ENCODE peak calls at places on chromosome 18, in seven cellular contexts. X is neural progenitor cell, V is Karpas-422, K is fibroblast of lung, D is H9, E is hepatocyte, T is MM.1S. F is an unnamed sample.

GRCh38 chr18:34738173-34738894 is 28.2 kb downstream of the DTNA start:
- DNase-seq in T (no peak), D (no peak), X (peak; percentile 26), E (peak; percentile 56), V (no peak), K (peak; percentile 68), F (peak; percentile 71)

GRCh38 chr18:68991281-68991680 is 193.4 kb downstream of the CCDC102B start:
- DNase-seq in X (no peak), K (peak; percentile 70), D (no peak), T (no peak), V (no peak), E (no peak), F (no peak)

GRCh38 chr18:59874166-59874565 is 25.6 kb upstream of the PMAIP1 start:
- DNase-seq in X (no peak), T (no peak), D (no peak), K (peak; percentile 94), E (peak; percentile 33), V (no peak), F (peak; percentile 83)

GRCh38 chr18:57845468-57846103 is 42.5 kb upstream of the ATP8B1 start:
- DNase-seq in T (no peak), E (no peak), D (no peak), V (no peak), K (no peak), X (no peak), F (no peak)

GRCh38 chr18:46660955-46661749 is 4.1 kb upstream of the LOXHD1 start:
- DNase-seq in K (peak; percentile 40), X (peak; percentile 67), D (peak; percentile 81), V (peak; percentile 49), E (peak; percentile 35), T (no peak), F (no peak)

GRCh38 chr18:43563780-43564179 is 286.5 kb upstream of the SYT4 start:
- DNase-seq in T (peak; percentile 59), K (peak; percentile 35), D (peak; percentile 38), E (peak; percentile 59), V (peak; percentile 77), X (peak; percentile 72), F (no peak)

GRCh38 chr18:60295776-60296175 is 76.8 kb downstream of the MC4R start:
- DNase-seq in T (no peak), X (peak; percentile 11), E (peak; percentile 41), V (no peak), K (no peak), D (no peak), F (no peak)

GRCh38 chr18:9975658-9976057 is 61.8 kb downstream of the VAPA start:
- DNase-seq in E (no peak), K (no peak), X (no peak), D (no peak), V (no peak), T (no peak), F (no peak)

GRCh38 chr18:67545681-67546080 is 29.2 kb upstream of the DSEL start:
- DNase-seq in E (no peak), V (no peak), T (no peak), K (no peak), X (no peak), D (no peak), F (no peak)

GRCh38 chr18:76134631-76135030 is 360.4 kb downstream of the ZNF516 start:
- DNase-seq in E (no peak), K (no peak), T (peak; percentile 10), V (no peak), D (no peak), X (no peak), F (no peak)

GRCh38 chr18:2240311-2240705 is 331.0 kb downstream of the METTL4 start:
- DNase-seq in K (peak; percentile 53), E (no peak), X (no peak), D (no peak), V (no peak), T (no peak), F (no peak)

GRCh38 chr18:3448845-3449701 is 899 bp upstream of the TGIF1 start:
- DNase-seq in D (peak; percentile 63), X (peak; percentile 91), K (peak; percentile 81), E (peak; percentile 92), V (peak; percentile 95), T (peak; percentile 86), F (peak; percentile 99)

GRCh38 chr18:12744103-12744502 is 41.3 kb downstream of the PSMG2 start:
- DNase-seq in D (no peak), E (peak; percentile 53), X (no peak), K (peak; percentile 65), V (peak; percentile 81), T (peak; percentile 66), F (peak; percentile 58)

GRCh38 chr18:13452448-13452811 is 233.9 kb downstream of the LDLRAD4 start:
- DNase-seq in D (peak; percentile 56), V (no peak), E (peak; percentile 72), X (peak; percentile 15), T (no peak), K (peak; percentile 86), F (peak; percentile 70)

GRCh38 chr18:58213445-58213844 is 169.4 kb downstream of the NEDD4L start:
- DNase-seq in X (no peak), D (no peak), T (no peak), K (peak; percentile 97), E (no peak), V (no peak), F (no peak)

GRCh38 chr18:26960901-26961300 is 95.4 kb upstream of the AQP4 start:
- DNase-seq in K (no peak), X (no peak), D (no peak), E (no peak), V (no peak), T (no peak), F (no peak)

GRCh38 chr18:58087928-58088722 is 44.1 kb downstream of the NEDD4L start:
- DNase-seq in X (no peak), K (peak; percentile 10), V (no peak), E (no peak), T (no peak), D (peak; percentile 46), F (peak; percentile 46)

GRCh38 chr18:37567994-37568359 is 2.4 kb upstream of the CELF4 start:
- DNase-seq in E (no peak), V (no peak), T (no peak), X (no peak), K (no peak), D (peak; percentile 20), F (no peak)

GRCh38 chr18:3305354-3305762 is 43.4 kb downstream of the MYL12B start:
- DNase-seq in T (no peak), X (no peak), D (no peak), V (no peak), K (peak; percentile 99), E (no peak), F (no peak)

GRCh38 chr18:76126327-76126726 is 368.7 kb downstream of the ZNF516 start:
- DNase-seq in X (peak; percentile 64), D (peak; percentile 60), T (no peak), V (no peak), E (no peak), K (no peak), F (no peak)

DNA sequence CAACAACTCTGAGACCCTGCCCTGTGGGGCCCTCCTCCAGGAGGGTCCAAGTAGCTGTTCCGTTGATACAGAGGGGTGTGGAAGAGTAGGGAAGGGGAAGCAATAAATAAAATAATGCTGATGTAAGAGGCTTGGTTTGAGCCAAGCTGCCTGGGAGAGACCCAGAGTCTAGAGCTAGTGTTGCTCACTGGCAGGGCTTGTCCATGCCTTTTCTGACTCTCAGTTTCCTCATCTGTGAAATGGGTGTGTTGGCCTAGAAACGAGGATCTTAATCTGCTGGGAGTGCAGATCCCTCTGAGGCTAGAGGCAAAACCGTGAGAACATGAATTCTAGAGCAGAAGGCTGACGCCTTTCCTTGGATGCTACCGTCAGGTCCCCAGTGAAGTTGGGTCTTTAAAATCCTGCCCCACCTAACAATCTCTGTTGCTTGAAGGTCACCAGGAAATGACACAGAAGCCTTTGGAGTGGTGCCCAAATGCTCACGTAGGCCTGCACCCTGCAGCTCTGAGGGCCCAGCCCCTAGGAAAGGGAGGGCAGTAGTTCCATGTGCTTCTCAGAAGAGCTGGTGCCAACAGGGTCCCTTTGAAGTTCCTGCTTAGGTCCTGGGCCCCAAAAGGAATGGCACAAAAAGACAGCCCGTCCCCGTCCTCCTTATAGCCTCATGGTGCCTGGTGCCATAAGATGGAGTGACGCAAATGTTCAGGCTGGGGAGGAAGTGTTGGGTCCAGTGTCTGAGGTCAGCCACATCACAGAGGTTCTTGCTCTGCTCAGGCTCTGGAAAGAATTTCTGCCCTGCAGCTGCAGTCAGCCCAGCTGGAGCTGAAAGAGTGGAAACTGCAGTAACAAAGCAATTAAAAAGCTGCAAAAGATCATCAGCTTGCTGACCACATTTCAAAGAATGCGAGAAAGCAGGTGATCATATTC is 73.2 kb upstream of the SMAD2 start:
- DNase-seq in X (no peak), K (peak; percentile 36), D (no peak), V (no peak), T (no peak), E (no peak), F (peak; percentile 88)
- H3K4me2 ChIP-seq in X (peak overlapping the region; percentile 32), K (no peak overlapping the region), D (no peak overlapping the region), V (no peak overlapping the region), T (no peak overlapping the region), E (no peak overlapping the region), F (no peak overlapping the region)

GRCh38 chr18:710418-711300 is 1.8 kb downstream of the ENOSF1 start:
- DNase-seq in T (no peak), V (no peak), E (no peak), K (no peak), D (no peak), X (no peak), F (no peak)
- H3K79me2 ChIP-seq in T (peaks cover 16% of the 10 kb centered on the region), V (peaks cover 51% of the 10 kb centered on the region), E (peaks cover 50% of the 10 kb centered on the region), K (peaks cover 10% of the 10 kb centered on the region), D (no peaks in the 10 kb centered on the region), X (peaks cover 19% of the 10 kb centered on the region), F (peaks cover 7% of the 10 kb centered on the region)

GRCh38 chr18:36179562-36180334 is 7.5 kb upstream of the MOCOS start:
- DNase-seq in E (peak; percentile 53), V (peak; percentile 52), K (peak; percentile 84), T (no peak), X (no peak), D (no peak), F (peak; percentile 9)
- H3K4me2 ChIP-seq in E (no peak overlapping the region), V (no peak overlapping the region), K (peak overlapping the region; percentile 25), T (no peak overlapping the region), X (no peak overlapping the region), D (no peak overlapping the region), F (no peak overlapping the region)

GRCh38 chr18:293557-293956 is 25.7 kb upstream of the THOC1 start:
- DNase-seq in X (no peak), E (no peak), V (no peak), T (no peak), K (peak; percentile 17), D (no peak), F (peak; percentile 42)
- H3K79me2 ChIP-seq in X (no peaks in the 10 kb centered on the region), E (no peaks in the 10 kb centered on the region), V (no peaks in the 10 kb centered on the region), T (no peaks in the 10 kb centered on the region), K (no peaks in the 10 kb centered on the region), D (no peaks in the 10 kb centered on the region), F (no peaks in the 10 kb centered on the region)

F was measured in trophoblast cell.